ENCODE peak calls at places on chromosome 20, in nine cellular contexts. D is lower leg skin, E is GM06990, V is A549, O is epithelial cell of esophagus, N is fibroblast of the aortic adventitia, W is endothelial cell, F is IMR-90, C is cardiac fibroblast. Z is an unnamed sample.

GRCh38 chr20:49712918-49713778 is 530 bp downstream of the B4GALT5 start:
- DNase-seq in N (no peak), O (no peak), F (peak; percentile 17), C (peak; percentile 29), V (peak; percentile 27), W (peak; percentile 34), D (peak; percentile 89), E (peak; percentile 70), Z (peak; percentile 48)

GRCh38 chr20:17807670-17808069 is 107.9 kb downstream of the BANF2 start:
- DNase-seq in E (no peak), C (peak; percentile 55), F (peak; percentile 18), W (no peak), N (peak; percentile 16), V (no peak), O (no peak), D (no peak), Z (no peak)

GRCh38 chr20:24492031-24492607 is 22.7 kb downstream of the SYNDIG1 start:
- DNase-seq in W (no peak), F (no peak), N (no peak), E (no peak), C (no peak), D (peak; percentile 78), O (no peak), V (peak; percentile 18), Z (no peak)

GRCh38 chr20:29079769-29080690 is 2177.4 kb upstream of the DEFB115 start:
- DNase-seq in O (peak; percentile 30), E (no peak), C (peak; percentile 78), N (peak; percentile 20), V (peak; percentile 60), W (no peak), F (no peak), D (no peak), Z (no peak)

GRCh38 chr20:45813006-45813340 is 529 bp downstream of the UBE2C start:
- DNase-seq in N (no peak), D (no peak), W (no peak), C (no peak), F (no peak), V (no peak), O (no peak), E (no peak), Z (no peak)

GRCh38 chr20:50562262-50562701 is 52.1 kb downstream of the PTPN1 start:
- DNase-seq in C (no peak), F (no peak), W (no peak), O (no peak), V (no peak), N (no peak), E (no peak), D (no peak), Z (no peak)

GRCh38 chr20:44911264-44911921 is 1.5 kb downstream of the PABPC1L start:
- DNase-seq in F (peak; percentile 28), D (peak; percentile 83), E (peak; percentile 54), O (peak; percentile 57), W (peak; percentile 80), N (peak; percentile 54), C (peak; percentile 52), V (peak; percentile 78), Z (peak; percentile 79)

GRCh38 chr20:49825521-49826033 is 12.9 kb downstream of the SLC9A8 start:
- DNase-seq in F (no peak), N (no peak), C (no peak), E (no peak), O (no peak), W (no peak), D (no peak), V (no peak), Z (no peak)

DNA sequence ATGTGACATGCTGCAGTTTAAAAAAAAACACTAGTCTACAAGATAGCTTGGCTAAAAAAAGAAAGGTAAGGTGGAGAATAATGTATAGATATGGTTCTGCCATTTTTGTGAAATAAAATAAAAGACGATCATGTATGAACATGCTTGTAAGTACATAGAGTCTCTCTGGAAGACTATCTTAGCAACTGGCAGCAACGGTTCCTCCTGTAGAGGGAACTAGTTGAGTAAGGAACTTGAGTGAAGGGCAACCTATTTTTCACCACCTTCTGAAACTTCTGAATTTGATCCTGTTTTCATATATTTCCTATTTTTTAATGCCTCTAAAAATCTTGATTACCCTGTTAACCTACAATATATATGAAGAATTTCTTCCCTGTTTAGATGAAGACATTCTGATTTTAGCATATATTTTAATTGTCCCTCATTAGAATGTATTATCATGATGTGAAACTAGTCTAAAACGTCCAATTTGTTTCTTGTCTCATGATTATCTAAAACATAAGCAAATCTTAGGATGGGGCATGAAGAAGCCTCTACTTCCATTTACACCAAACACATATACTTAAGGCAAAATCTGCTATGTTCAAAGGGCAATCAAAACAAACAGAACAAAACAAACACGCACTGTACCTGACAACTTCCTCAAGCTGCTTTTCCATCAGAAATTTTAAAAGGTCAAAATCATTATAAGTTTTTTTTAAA is 202.5 kb downstream of the ISM1 start:
- DNase-seq in O (peak; percentile 16), D (no peak), F (no peak), N (no peak), C (no peak), W (no peak), V (no peak), E (no peak), Z (no peak)
- TF ChIP-seq CTCF in O (peak; percentile 29), D (no peak), F (no peak), N (no peak), C (no peak), W (no peak), V (no peak), E (no peak), Z (no peak)

DNA sequence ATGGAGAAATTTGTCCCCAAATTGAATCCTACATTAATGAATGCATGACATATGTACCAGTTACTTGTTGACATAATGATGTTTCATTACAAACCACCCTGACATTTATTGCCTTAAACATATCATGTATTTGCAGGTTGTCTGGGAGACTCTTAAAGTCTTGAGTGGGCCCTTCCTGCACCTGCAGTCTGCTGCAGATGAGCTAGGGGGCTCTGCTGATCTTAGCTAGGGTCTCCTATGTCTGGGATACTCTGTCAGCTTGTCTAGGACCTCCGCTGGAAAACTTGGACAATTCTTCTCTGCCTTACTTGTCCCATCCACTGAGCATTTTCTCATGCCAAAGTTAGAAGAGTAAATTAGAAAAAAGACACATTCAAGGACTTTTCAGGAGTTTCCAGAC is 581.6 kb downstream of the HAO1 start:
- DNase-seq in O (no peak), D (no peak), C (no peak), F (no peak), W (peak; percentile 15), V (no peak), E (no peak), N (no peak), Z (no peak)
- TF ChIP-seq CTCF in O (no peak), D (no peak), C (no peak), F (no peak), W (peak; percentile 18), V (no peak), E (no peak), N (peak; percentile 8), Z (no peak)

DNA sequence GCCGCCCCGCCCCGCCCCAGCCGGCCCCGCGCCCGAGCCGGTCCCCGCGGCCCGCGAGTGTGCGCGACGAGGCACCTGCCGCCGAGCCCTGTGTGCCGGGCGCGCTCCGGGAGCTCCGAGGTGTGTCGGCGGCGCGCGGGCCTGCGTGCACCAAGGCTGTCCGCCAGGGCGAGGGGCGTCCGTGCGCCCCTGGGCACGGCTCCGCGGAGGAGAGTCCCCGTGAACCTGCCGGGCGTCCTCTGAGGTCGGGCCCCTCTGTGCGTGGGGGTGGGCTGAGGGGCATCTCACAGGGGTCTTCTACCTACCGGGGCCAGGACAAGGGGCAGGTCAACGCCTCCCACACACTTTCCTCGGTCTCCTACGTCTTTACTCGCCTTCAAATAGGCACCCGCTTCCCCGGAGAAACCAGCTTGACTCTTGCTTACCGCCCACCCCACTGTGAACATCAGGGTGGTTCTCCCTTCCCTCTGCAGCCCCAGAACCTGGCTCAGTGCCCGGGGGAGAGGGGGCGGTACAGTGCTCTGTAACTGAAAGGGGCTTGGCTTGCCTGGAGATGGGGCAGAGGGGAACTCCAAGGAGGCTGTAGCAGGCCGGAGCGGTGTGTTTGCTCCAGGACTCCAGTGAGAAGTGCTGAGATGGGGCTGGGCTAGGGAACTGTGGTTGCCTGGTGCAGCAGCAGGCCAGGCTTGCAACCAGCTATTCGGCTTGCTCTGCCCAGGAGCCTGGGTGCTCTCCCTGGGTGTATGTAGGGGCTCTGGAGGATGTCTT is at the start of gene SAMD10:
- DNase-seq in O (peak; percentile 42), E (peak; percentile 82), N (no peak), D (no peak), F (peak; percentile 53), C (peak; percentile 15), V (no peak), W (peak; percentile 66), Z (peak; percentile 83)
- TF ChIP-seq CTCF in O (peak; percentile 0), E (no peak), N (no peak), D (no peak), F (no peak), C (no peak), V (no peak), W (no peak), Z (no peak)

DNA sequence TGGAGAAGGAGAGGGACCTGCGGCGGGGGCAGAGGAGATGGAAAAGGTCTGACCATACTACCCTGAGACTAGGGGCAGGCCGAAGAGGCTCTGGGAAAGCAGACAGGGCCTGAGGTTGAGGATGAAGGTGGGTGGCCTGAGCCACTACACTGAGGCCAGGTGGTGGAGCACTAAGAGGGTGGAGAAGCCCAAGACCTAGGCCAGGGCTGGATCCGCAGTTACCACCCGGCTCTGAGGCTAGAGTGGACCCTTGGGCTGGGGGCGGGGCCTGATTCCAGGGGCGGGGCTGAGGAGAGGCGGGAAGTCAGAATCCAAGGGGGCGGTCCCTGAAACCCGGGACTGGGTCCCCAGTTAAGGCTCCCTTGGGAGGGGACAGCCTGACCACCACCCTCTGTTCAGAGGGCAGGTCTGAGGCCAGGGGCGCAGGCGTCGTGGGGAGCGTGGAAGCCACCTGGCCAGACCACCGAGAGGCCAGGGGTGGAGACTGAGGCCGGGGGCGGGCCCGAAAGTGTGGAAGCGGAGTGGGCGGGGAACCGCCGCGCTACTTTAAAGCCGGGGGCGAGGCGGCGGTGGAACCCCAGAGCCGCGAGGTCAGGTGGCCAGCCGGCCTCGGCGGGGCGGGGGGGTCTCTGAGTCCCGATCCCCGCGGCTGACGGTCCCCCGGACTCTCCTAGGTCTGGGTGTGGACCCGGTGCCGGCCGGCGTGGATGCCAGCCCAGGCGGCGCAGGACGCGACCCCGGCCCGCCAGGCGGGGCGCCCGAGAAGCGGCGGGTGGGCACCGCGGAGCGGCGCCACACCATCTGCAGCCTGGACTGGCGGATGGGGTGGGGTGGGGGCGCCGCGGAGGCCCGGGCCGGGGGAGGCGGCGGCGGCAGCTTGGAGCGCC is 8.3 kb downstream of the CCM2L start:
- DNase-seq in F (no peak), D (no peak), V (peak; percentile 77), W (peak; percentile 78), E (no peak), O (peak; percentile 26), C (no peak), N (no peak), Z (peak; percentile 76)
- TF ChIP-seq CTCF in F (no peak), D (no peak), V (peak; percentile 4), W (no peak), E (no peak), O (no peak), C (no peak), N (no peak), Z (no peak)

GRCh38 chr20:43442310-43442880 is 15.3 kb upstream of the SRSF6 start:
- DNase-seq in N (no peak), W (no peak), O (no peak), C (no peak), F (peak; percentile 27), V (peak; percentile 51), D (no peak), E (no peak), Z (no peak)
- TF ChIP-seq CTCF in N (peak; percentile 41), W (no peak), O (no peak), C (peak; percentile 32), F (peak; percentile 24), V (no peak), D (no peak), E (no peak), Z (no peak)

GRCh38 chr20:31440012-31440659 is at the start of gene DEFB123:
- DNase-seq in N (no peak), D (no peak), F (no peak), E (no peak), C (no peak), O (no peak), W (no peak), V (no peak), Z (no peak)
- TF ChIP-seq CTCF in N (peak; percentile 25), D (no peak), F (no peak), E (peak; percentile 58), C (peak; percentile 32), O (no peak), W (no peak), V (peak; percentile 24), Z (no peak)

Z was measured in GM10248.